ENCODE peak calls at places on chromosomes 12 and 14, in eight cellular contexts. One of them, this sample, is unnamed.

GRCh38 chr12:19605720-19606119 is 166.4 kb downstream of the AEBP2 start:
- DNase-seq in stomach: no peak
- DNase-seq in effector memory CD4-positive, alpha-beta T cell: no peak
- DNase-seq in iPS DF 6.9: no peak
- DNase-seq in adrenal gland: no peak
- DNase-seq in left ventricle myocardium inferior: no peak
- DNase-seq in H1: no peak
- DNase-seq in heart right ventricle: no peak
- DNase-seq in this sample: no peak

GRCh38 chr14:34701808-34702207 is 12.6 kb downstream of the CFL2 start:
- DNase-seq in left ventricle myocardium inferior: no peak
- DNase-seq in stomach: no peak
- DNase-seq in heart right ventricle: no peak
- DNase-seq in effector memory CD4-positive, alpha-beta T cell: no peak
- DNase-seq in adrenal gland: no peak
- DNase-seq in iPS DF 6.9: no peak
- DNase-seq in H1: no peak
- DNase-seq in this sample: no peak

GRCh38 chr12:95316798-95317197 is 99.2 kb downstream of the VEZT start:
- DNase-seq in adrenal gland: no peak
- DNase-seq in left ventricle myocardium inferior: no peak
- DNase-seq in H1: no peak
- DNase-seq in heart right ventricle: no peak
- DNase-seq in stomach: no peak
- DNase-seq in iPS DF 6.9: no peak
- DNase-seq in effector memory CD4-positive, alpha-beta T cell: no peak
- DNase-seq in this sample: no peak

GRCh38 chr14:20489093-20489994 is 16.0 kb upstream of the RNASE10 start:
- DNase-seq in heart right ventricle: no peak
- DNase-seq in effector memory CD4-positive, alpha-beta T cell: no peak
- DNase-seq in iPS DF 6.9: no peak
- DNase-seq in adrenal gland: no peak
- DNase-seq in left ventricle myocardium inferior: no peak
- DNase-seq in stomach: no peak
- DNase-seq in H1: no peak
- DNase-seq in this sample: no peak

GRCh38 chr12:66467932-66468331 is 165.6 kb downstream of the HELB start:
- DNase-seq in H1: no peak
- DNase-seq in adrenal gland: no peak
- DNase-seq in heart right ventricle: no peak
- DNase-seq in iPS DF 6.9: peak; percentile 31
- DNase-seq in left ventricle myocardium inferior: no peak
- DNase-seq in effector memory CD4-positive, alpha-beta T cell: no peak
- DNase-seq in stomach: no peak
- DNase-seq in this sample: no peak

GRCh38 chr12:95529693-95530225 is 21.5 kb downstream of the USP44 start:
- DNase-seq in adrenal gland: no peak
- DNase-seq in left ventricle myocardium inferior: no peak
- DNase-seq in heart right ventricle: no peak
- DNase-seq in stomach: no peak
- DNase-seq in H1: no peak
- DNase-seq in iPS DF 6.9: no peak
- DNase-seq in effector memory CD4-positive, alpha-beta T cell: no peak
- DNase-seq in this sample: no peak

GRCh38 chr12:17148706-17149105 is 542.7 kb upstream of the LMO3 start:
- DNase-seq in H1: no peak
- DNase-seq in adrenal gland: no peak
- DNase-seq in effector memory CD4-positive, alpha-beta T cell: no peak
- DNase-seq in stomach: no peak
- DNase-seq in iPS DF 6.9: no peak
- DNase-seq in left ventricle myocardium inferior: no peak
- DNase-seq in heart right ventricle: no peak
- DNase-seq in this sample: no peak

GRCh38 chr12:109154485-109155438 is 38.4 kb downstream of the ACACB start:
- DNase-seq in adrenal gland: peak; percentile 90
- DNase-seq in left ventricle myocardium inferior: peak; percentile 88
- DNase-seq in iPS DF 6.9: peak; percentile 96
- DNase-seq in stomach: peak; percentile 85
- DNase-seq in H1: peak; percentile 90
- DNase-seq in heart right ventricle: peak; percentile 89
- DNase-seq in effector memory CD4-positive, alpha-beta T cell: peak; percentile 67
- DNase-seq in this sample: peak; percentile 81

GRCh38 chr12:27952510-27952909 is 20.0 kb downstream of the PTHLH start:
- DNase-seq in iPS DF 6.9: no peak
- DNase-seq in H1: no peak
- DNase-seq in left ventricle myocardium inferior: no peak
- DNase-seq in stomach: no peak
- DNase-seq in effector memory CD4-positive, alpha-beta T cell: no peak
- DNase-seq in heart right ventricle: no peak
- DNase-seq in adrenal gland: no peak
- DNase-seq in this sample: no peak

GRCh38 chr12:3337944-3338343 is 153.1 kb upstream of the PRMT8 start:
- DNase-seq in H1: no peak
- DNase-seq in heart right ventricle: no peak
- DNase-seq in left ventricle myocardium inferior: no peak
- DNase-seq in effector memory CD4-positive, alpha-beta T cell: no peak
- DNase-seq in adrenal gland: no peak
- DNase-seq in iPS DF 6.9: no peak
- DNase-seq in stomach: no peak
- DNase-seq in this sample: no peak

GRCh38 chr12:98490491-98491453 is 24.6 kb upstream of the TMPO start:
- DNase-seq in stomach: peak; percentile 91
- DNase-seq in adrenal gland: peak; percentile 89
- DNase-seq in left ventricle myocardium inferior: peak; percentile 86
- DNase-seq in effector memory CD4-positive, alpha-beta T cell: peak; percentile 69
- DNase-seq in heart right ventricle: peak; percentile 79
- DNase-seq in H1: peak; percentile 94
- DNase-seq in iPS DF 6.9: peak; percentile 99
- DNase-seq in this sample: peak; percentile 87

GRCh38 chr14:24848427-24848826 is 201.5 kb downstream of the STXBP6 start:
- DNase-seq in H1: no peak
- DNase-seq in stomach: no peak
- DNase-seq in left ventricle myocardium inferior: no peak
- DNase-seq in heart right ventricle: no peak
- DNase-seq in effector memory CD4-positive, alpha-beta T cell: no peak
- DNase-seq in adrenal gland: no peak
- DNase-seq in iPS DF 6.9: no peak
- DNase-seq in this sample: no peak

DNA sequence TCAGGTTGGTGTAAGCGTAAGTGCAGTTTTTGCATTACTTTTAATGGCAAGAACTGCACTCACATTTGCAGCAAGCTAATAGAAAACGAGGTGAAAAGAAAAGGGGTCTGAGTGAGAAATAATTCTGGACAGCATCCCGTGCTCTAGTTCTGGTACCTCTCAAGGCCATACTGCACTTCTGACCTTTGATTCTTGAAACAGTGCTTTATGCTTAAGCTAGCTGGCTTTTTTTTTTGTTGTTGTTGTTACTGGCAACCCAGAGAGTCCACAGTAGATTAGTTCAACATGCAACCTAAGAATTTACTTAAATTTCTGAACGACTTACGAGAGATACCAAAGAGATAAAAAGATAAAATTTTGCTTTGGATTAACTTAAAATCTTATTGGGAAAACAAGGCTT is 75.2 kb upstream of the PRKD1 start:
- DNase-seq in iPS DF 6.9: no peak
- DNase-seq in heart right ventricle: no peak
- DNase-seq in stomach: no peak
- DNase-seq in adrenal gland: no peak
- DNase-seq in H1: no peak
- DNase-seq in left ventricle myocardium inferior: no peak
- DNase-seq in effector memory CD4-positive, alpha-beta T cell: no peak
- DNase-seq in this sample: no peak
- H3K4me1 ChIP-seq in iPS DF 6.9: no peaks in the 10 kb centered on the region
- H3K4me1 ChIP-seq in heart right ventricle: no peaks in the 10 kb centered on the region
- H3K4me1 ChIP-seq in stomach: no peaks in the 10 kb centered on the region
- H3K4me1 ChIP-seq in adrenal gland: peaks cover 4% of the 10 kb centered on the region
- H3K4me1 ChIP-seq in H1: no peaks in the 10 kb centered on the region
- H3K4me1 ChIP-seq in left ventricle myocardium inferior: peaks cover 3% of the 10 kb centered on the region
- H3K4me1 ChIP-seq in effector memory CD4-positive, alpha-beta T cell: no peaks in the 10 kb centered on the region
- H3K4me1 ChIP-seq in this sample: no peaks in the 10 kb centered on the region

DNA sequence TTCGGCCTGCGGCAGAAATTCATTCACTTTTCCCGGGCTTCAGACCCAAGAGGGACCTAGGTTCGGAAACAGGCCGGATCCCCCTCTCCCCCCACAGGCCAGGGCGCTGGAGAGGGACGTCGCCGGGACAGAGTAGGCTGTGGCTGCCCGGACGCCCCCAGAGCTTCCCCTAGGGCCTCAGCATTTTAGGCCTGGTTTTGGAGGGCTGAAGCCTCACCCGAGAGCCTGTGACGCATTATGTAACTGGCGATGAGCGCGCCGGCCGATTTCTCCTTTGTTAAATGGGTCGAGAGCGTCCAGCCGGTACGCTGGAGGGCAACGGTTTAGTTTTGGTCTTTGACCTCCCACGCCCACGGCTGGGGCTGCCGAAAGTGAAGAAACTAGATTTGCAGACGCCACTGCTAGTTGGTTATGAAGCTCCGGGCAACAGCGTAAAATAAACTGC is 657 bp downstream of the PEBP1 start:
- DNase-seq in effector memory CD4-positive, alpha-beta T cell: no peak
- DNase-seq in H1: no peak
- DNase-seq in adrenal gland: peak; percentile 65
- DNase-seq in stomach: peak; percentile 50
- DNase-seq in left ventricle myocardium inferior: peak; percentile 46
- DNase-seq in iPS DF 6.9: no peak
- DNase-seq in heart right ventricle: peak; percentile 60
- DNase-seq in this sample: peak; percentile 50
- H3K27me3 ChIP-seq in effector memory CD4-positive, alpha-beta T cell: no peaks in the 10 kb centered on the region
- H3K27me3 ChIP-seq in H1: no peaks in the 10 kb centered on the region
- H3K27me3 ChIP-seq in adrenal gland: no peaks in the 10 kb centered on the region
- H3K27me3 ChIP-seq in stomach: no peaks in the 10 kb centered on the region
- H3K27me3 ChIP-seq in left ventricle myocardium inferior: no peaks in the 10 kb centered on the region
- H3K27me3 ChIP-seq in iPS DF 6.9: no peaks in the 10 kb centered on the region
- H3K27me3 ChIP-seq in heart right ventricle: no peaks in the 10 kb centered on the region
- H3K27me3 ChIP-seq in this sample: no peaks in the 10 kb centered on the region

GRCh38 chr12:64598831-64599230 is 11.5 kb upstream of the RASSF3 start:
- DNase-seq in left ventricle myocardium inferior: no peak
- DNase-seq in effector memory CD4-positive, alpha-beta T cell: no peak
- DNase-seq in H1: no peak
- DNase-seq in adrenal gland: no peak
- DNase-seq in heart right ventricle: no peak
- DNase-seq in iPS DF 6.9: no peak
- DNase-seq in stomach: no peak
- DNase-seq in this sample: no peak

GRCh38 chr12:64600164-64600561 is 10.1 kb upstream of the RASSF3 start:
- DNase-seq in heart right ventricle: no peak
- DNase-seq in left ventricle myocardium inferior: no peak
- DNase-seq in stomach: no peak
- DNase-seq in iPS DF 6.9: no peak
- DNase-seq in effector memory CD4-positive, alpha-beta T cell: no peak
- DNase-seq in H1: no peak
- DNase-seq in adrenal gland: no peak
- DNase-seq in this sample: no peak

GRCh38 chr12:64590183-64590582 is 20.1 kb upstream of the RASSF3 start:
- DNase-seq in H1: no peak
- DNase-seq in iPS DF 6.9: no peak
- DNase-seq in adrenal gland: no peak
- DNase-seq in left ventricle myocardium inferior: no peak
- DNase-seq in heart right ventricle: no peak
- DNase-seq in effector memory CD4-positive, alpha-beta T cell: no peak
- DNase-seq in stomach: no peak
- DNase-seq in this sample: no peak

DNA sequence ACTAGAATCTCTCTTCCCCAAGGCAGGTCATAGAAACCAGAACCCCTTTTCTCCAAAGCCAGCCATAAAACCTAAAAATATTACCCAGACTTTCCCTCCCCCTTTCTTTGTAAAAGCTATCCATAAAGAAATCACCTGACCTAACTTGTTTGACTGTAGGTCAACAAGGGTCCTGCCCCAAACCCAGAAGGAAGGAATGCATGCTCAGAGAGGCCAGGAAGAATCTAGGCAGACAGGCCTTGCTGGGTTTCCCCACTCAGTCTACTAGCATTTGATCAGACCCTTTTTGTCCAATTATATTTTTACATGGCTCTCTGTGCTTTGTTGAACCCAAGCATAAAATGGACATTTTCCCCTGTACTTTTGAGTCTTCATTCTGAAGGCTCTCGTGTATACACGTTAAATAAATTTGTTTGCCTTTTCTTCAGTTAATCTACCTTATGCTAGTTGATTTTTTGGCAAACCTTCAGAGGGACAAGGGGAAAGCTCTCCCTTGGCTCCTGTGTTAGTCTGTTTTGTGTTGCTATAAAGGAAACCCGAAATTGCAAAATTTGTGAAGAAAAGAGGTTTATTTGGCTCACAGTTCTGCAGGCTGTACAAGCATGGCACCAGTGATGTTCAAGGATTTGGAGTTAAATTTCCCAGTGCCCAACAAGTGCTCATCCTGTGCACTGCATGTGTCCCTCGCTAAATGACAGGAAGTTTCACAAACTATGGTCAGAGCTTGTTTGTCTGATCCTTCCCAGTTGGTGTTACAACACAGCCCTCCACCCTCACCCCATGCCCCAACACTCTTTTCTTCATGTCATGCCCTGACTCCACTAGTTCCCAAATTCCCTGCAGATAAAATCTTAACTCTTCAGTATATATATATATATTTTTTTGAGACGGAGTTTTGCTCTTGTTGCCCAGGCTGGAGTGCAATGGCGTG is 14.2 kb upstream of the RASSF3 start:
- DNase-seq in H1: no peak
- DNase-seq in effector memory CD4-positive, alpha-beta T cell: no peak
- DNase-seq in heart right ventricle: no peak
- DNase-seq in iPS DF 6.9: no peak
- DNase-seq in adrenal gland: no peak
- DNase-seq in left ventricle myocardium inferior: no peak
- DNase-seq in stomach: no peak
- DNase-seq in this sample: no peak
- H3K4me1 ChIP-seq in H1: no peaks in the 10 kb centered on the region
- H3K4me1 ChIP-seq in effector memory CD4-positive, alpha-beta T cell: peaks cover 15% of the 10 kb centered on the region
- H3K4me1 ChIP-seq in heart right ventricle: no peaks in the 10 kb centered on the region
- H3K4me1 ChIP-seq in iPS DF 6.9: no peaks in the 10 kb centered on the region
- H3K4me1 ChIP-seq in adrenal gland: no peaks in the 10 kb centered on the region
- H3K4me1 ChIP-seq in left ventricle myocardium inferior: no peaks in the 10 kb centered on the region
- H3K4me1 ChIP-seq in stomach: no peaks in the 10 kb centered on the region
- H3K4me1 ChIP-seq in this sample: peaks cover 1% of the 10 kb centered on the region

GRCh38 chr14:97413991-97414717 is 617.0 kb downstream of the VRK1 start:
- DNase-seq in left ventricle myocardium inferior: no peak
- DNase-seq in heart right ventricle: no peak
- DNase-seq in adrenal gland: no peak
- DNase-seq in iPS DF 6.9: no peak
- DNase-seq in effector memory CD4-positive, alpha-beta T cell: no peak
- DNase-seq in H1: no peak
- DNase-seq in stomach: no peak
- DNase-seq in this sample: no peak

GRCh38 chr14:97410667-97411286 is 613.6 kb downstream of the VRK1 start:
- DNase-seq in adrenal gland: no peak
- DNase-seq in effector memory CD4-positive, alpha-beta T cell: no peak
- DNase-seq in iPS DF 6.9: no peak
- DNase-seq in heart right ventricle: no peak
- DNase-seq in left ventricle myocardium inferior: no peak
- DNase-seq in H1: no peak
- DNase-seq in stomach: no peak
- DNase-seq in this sample: no peak

GRCh38 chr14:97412933-97413574 is 615.9 kb downstream of the VRK1 start:
- DNase-seq in iPS DF 6.9: no peak
- DNase-seq in heart right ventricle: no peak
- DNase-seq in stomach: no peak
- DNase-seq in adrenal gland: no peak
- DNase-seq in H1: no peak
- DNase-seq in effector memory CD4-positive, alpha-beta T cell: no peak
- DNase-seq in left ventricle myocardium inferior: no peak
- DNase-seq in this sample: no peak

GRCh38 chr14:97414718-97415098 is 617.5 kb downstream of the VRK1 start:
- DNase-seq in adrenal gland: no peak
- DNase-seq in heart right ventricle: no peak
- DNase-seq in iPS DF 6.9: no peak
- DNase-seq in stomach: no peak
- DNase-seq in H1: no peak
- DNase-seq in left ventricle myocardium inferior: no peak
- DNase-seq in effector memory CD4-positive, alpha-beta T cell: no peak
- DNase-seq in this sample: no peak

GRCh38 chr14:97411938-97412612 is 614.9 kb downstream of the VRK1 start:
- DNase-seq in left ventricle myocardium inferior: no peak
- DNase-seq in adrenal gland: no peak
- DNase-seq in H1: no peak
- DNase-seq in stomach: no peak
- DNase-seq in iPS DF 6.9: no peak
- DNase-seq in heart right ventricle: no peak
- DNase-seq in effector memory CD4-positive, alpha-beta T cell: no peak
- DNase-seq in this sample: no peak
- H3K27me3 ChIP-seq in left ventricle myocardium inferior: peaks cover 99% of the 10 kb centered on the region
- H3K27me3 ChIP-seq in adrenal gland: peaks cover 55% of the 10 kb centered on the region
- H3K27me3 ChIP-seq in H1: no peaks in the 10 kb centered on the region
- H3K27me3 ChIP-seq in stomach: peaks cover 77% of the 10 kb centered on the region
- H3K27me3 ChIP-seq in iPS DF 6.9: no peaks in the 10 kb centered on the region
- H3K27me3 ChIP-seq in heart right ventricle: peaks cover 68% of the 10 kb centered on the region
- H3K27me3 ChIP-seq in effector memory CD4-positive, alpha-beta T cell: no peaks in the 10 kb centered on the region
- H3K27me3 ChIP-seq in this sample: no peaks in the 10 kb centered on the region